ENCODE peak calls at places on chromosome 3, in four cellular contexts. D is heart right ventricle, B is GM12864, M is choroid plexus epithelial cell. V is an unnamed sample.

GRCh38 chr3:53084310-53085001 is 38.6 kb upstream of the SFMBT1 start:
- DNase-seq in D (peak), B (no peak), M (no peak), V (no peak)

GRCh38 chr3:48560648-48561018 is 2.9 kb downstream of the UCN2 start:
- DNase-seq in B (no peak), D (peak), M (no peak), V (no peak)

GRCh38 chr3:5330152-5330810 is 142.8 kb downstream of the EDEM1 start:
- DNase-seq in D (no peak), M (peak), B (no peak), V (no peak)

GRCh38 chr3:175526609-175527280 is 667.6 kb downstream of the NAALADL2 start:
- DNase-seq in D (no peak), B (no peak), M (peak), V (no peak)

GRCh38 chr3:16767006-16767405 is 117.7 kb upstream of the PLCL2 start:
- DNase-seq in M (peak), B (no peak), D (no peak), V (no peak)

GRCh38 chr3:179991104-179991503 is 45.6 kb downstream of the PEX5L start:
- DNase-seq in M (no peak), B (no peak), D (no peak), V (no peak)

GRCh38 chr3:150247456-150247855 is 160.6 kb upstream of the TSC22D2 start:
- DNase-seq in D (no peak), M (no peak), B (no peak), V (no peak)

GRCh38 chr3:30248423-30248822 is 358.0 kb upstream of the TGFBR2 start:
- DNase-seq in D (no peak), B (no peak), M (no peak), V (no peak)

GRCh38 chr3:48655586-48655985 is 7.1 kb downstream of the CELSR3 start:
- DNase-seq in D (no peak), B (no peak), M (no peak), V (peak)

GRCh38 chr3:181752202-181752671 is 40.5 kb downstream of the SOX2 start:
- DNase-seq in D (no peak), B (no peak), M (no peak), V (no peak)

GRCh38 chr3:64262574-64263114 is 37.4 kb upstream of the PRICKLE2 start:
- DNase-seq in D (no peak), B (no peak), M (no peak), V (no peak)
- TF ChIP-seq CTCF in D (no peak), B (no peak), M (peak), V (no peak)

GRCh38 chr3:188976407-188976806 is 195.4 kb upstream of the TPRG1 start:
- DNase-seq in D (no peak), M (no peak), B (no peak), V (no peak)

GRCh38 chr3:188978772-188979171 is 193.0 kb upstream of the TPRG1 start:
- DNase-seq in M (peak), D (peak), B (no peak), V (no peak)

GRCh38 chr3:188972313-188972712 is 199.5 kb upstream of the TPRG1 start:
- DNase-seq in B (no peak), D (no peak), M (no peak), V (no peak)

GRCh38 chr3:188974856-188975611 is 196.7 kb upstream of the TPRG1 start:
- DNase-seq in D (no peak), B (no peak), M (peak), V (no peak)

DNA sequence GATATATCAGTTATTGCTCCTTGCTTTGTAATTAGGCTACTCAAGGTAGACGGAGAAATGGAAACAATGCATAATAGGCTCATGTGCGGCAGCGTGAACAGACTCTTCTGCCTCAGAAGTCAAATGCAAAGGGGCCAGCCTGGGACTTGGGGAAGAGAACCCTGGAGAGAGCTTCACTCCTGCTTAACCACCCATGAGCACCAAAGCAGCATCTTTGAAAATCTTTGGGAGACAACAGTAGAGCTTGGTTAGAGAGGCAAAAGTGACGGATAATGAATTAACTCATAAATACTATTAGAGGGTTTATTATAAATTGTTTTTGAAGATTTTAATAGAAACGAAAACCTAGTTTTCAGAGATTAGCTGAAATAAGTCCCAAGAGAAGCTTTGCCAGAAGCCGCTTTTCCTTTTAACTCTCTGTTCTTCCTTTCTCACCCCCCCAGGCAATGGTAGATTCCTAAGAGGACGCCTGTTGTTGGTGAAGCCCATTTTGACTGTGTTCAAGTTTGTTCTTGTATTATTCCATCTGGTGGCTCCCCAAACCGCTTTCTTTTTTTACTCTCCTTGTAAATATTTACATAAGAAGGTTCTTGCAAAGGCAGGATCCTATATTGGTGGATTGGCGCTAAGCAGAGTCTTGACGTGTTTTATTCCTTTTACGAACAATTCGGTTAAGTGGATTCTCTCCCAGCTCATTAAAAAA is 196.0 kb upstream of the TPRG1 start:
- DNase-seq in M (peak), B (no peak), D (no peak), V (no peak)
- TF ChIP-seq CTCF in M (no peak), B (no peak), D (no peak), V (no peak)

GRCh38 chr3:115438799-115439198 is 184.5 kb upstream of the GAP43 start:
- DNase-seq in D (no peak), M (no peak), B (no peak), V (no peak)

GRCh38 chr3:115436767-115437301 is 186.5 kb upstream of the GAP43 start:
- DNase-seq in M (peak), D (no peak), B (no peak), V (no peak)
- TF ChIP-seq CTCF in M (peak), D (no peak), B (no peak), V (no peak)

DNA sequence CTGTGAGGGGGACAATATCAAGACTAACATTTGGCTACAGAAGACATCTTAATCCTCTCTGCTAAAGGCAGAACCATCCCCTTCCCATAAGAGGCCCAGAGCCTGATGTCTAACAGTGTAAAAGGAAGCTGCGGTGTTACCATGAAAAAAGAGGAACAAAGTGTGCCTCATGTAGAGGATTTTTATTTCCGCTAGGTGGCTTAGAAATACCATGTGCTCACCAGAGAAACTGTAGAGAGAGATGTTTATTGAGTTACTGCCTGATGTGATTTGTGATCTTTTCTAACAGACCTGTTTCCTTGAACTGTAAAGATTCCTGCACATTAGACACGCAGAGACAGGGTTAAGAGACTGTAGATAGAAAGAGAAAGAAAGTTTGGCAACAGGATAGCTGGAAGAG is 22.1 kb downstream of the OR5H15 start:
- DNase-seq in M (peak), B (peak), D (no peak), V (peak)
- TF ChIP-seq CTCF in M (no peak), B (peak), D (no peak), V (peak)

V was measured in GM13977.